ENCODE peak calls at places on chromosomes 12 and 14, in six cellular contexts. Y, U, E, S, P and Z are unnamed samples.
A peak's percentile ranks its signal among the peaks of the same experiment; 100 is the strongest.

GRCh38 chr14:81269100-81269978 is 48.6 kb upstream of the GTF2A1 start:
- DNase-seq in Y (peak; percentile 63), U (peak; percentile 70), P (peak; percentile 79), E (peak; percentile 46), S (peak; percentile 63), Z (peak; percentile 36)

GRCh38 chr12:46101121-46101869 is 110.9 kb upstream of the SCAF11 start:
- DNase-seq in S (peak; percentile 52), P (no peak), E (no peak), U (no peak), Y (no peak), Z (no peak)

GRCh38 chr14:96077983-96078686 is 39.0 kb downstream of the C14orf132 start:
- DNase-seq in E (no peak), Y (no peak), S (no peak), P (peak; percentile 39), U (no peak), Z (no peak)

GRCh38 chr14:61608245-61609142 is 86.8 kb upstream of the HIF1A start:
- DNase-seq in P (peak; percentile 64), S (no peak), U (peak; percentile 71), E (no peak), Y (no peak), Z (peak; percentile 97)

GRCh38 chr14:55500219-55500701 is 59.8 kb upstream of the TBPL2 start:
- DNase-seq in P (no peak), Y (no peak), E (peak; percentile 57), U (peak; percentile 6), S (no peak), Z (no peak)

GRCh38 chr12:68871899-68872298 is 61.1 kb downstream of the CPM start:
- DNase-seq in E (no peak), S (peak; percentile 79), Y (peak; percentile 27), U (peak; percentile 23), P (peak; percentile 47), Z (peak; percentile 3)

GRCh38 chr14:38366374-38366773 is 110.5 kb upstream of the CLEC14A start:
- DNase-seq in P (peak; percentile 46), S (no peak), U (no peak), E (no peak), Y (no peak), Z (no peak)

GRCh38 chr14:43872222-43872621 is 634.9 kb downstream of the FSCB start:
- DNase-seq in S (peak; percentile 79), P (no peak), U (no peak), E (no peak), Y (no peak), Z (no peak)

GRCh38 chr14:93337143-93337753 is 4.4 kb upstream of the BTBD7 start:
- DNase-seq in P (no peak), Y (no peak), E (no peak), S (peak; percentile 72), U (no peak), Z (no peak)

GRCh38 chr14:105445901-105446845 is 26.5 kb downstream of the MTA1 start:
- DNase-seq in Y (no peak), E (no peak), U (no peak), P (no peak), S (no peak), Z (no peak)

GRCh38 chr14:95287176-95287754 is 32.4 kb downstream of the CLMN start:
- DNase-seq in P (no peak), S (no peak), Y (no peak), E (no peak), U (no peak), Z (no peak)

GRCh38 chr12:45655186-45655585 is 74.3 kb upstream of the ARID2 start:
- DNase-seq in S (no peak), Y (no peak), E (peak; percentile 64), P (peak; percentile 26), U (peak; percentile 15), Z (no peak)

GRCh38 chr12:107622005-107622404 is 63.6 kb upstream of the PWP1 start:
- DNase-seq in P (peak; percentile 13), U (peak; percentile 9), Y (no peak), S (peak; percentile 87), E (no peak), Z (no peak)

GRCh38 chr12:106645074-106645421 is 62.2 kb downstream of the RFX4 start:
- DNase-seq in P (peak; percentile 60), U (peak; percentile 93), S (no peak), Y (peak; percentile 53), E (no peak), Z (peak; percentile 88)

GRCh38 chr12:131930510-131930909 is 1.4 kb downstream of the PUS1 start:
- DNase-seq in S (no peak), Y (no peak), P (no peak), U (no peak), E (no peak), Z (no peak)

GRCh38 chr12:15982471-15982870 is 71.3 kb downstream of the DERA start:
- DNase-seq in P (peak; percentile 76), U (no peak), S (no peak), Y (peak; percentile 52), E (no peak), Z (no peak)

GRCh38 chr12:64611430-64612286 is 1.4 kb downstream of the RASSF3 start:
- DNase-seq in Y (no peak), S (peak; percentile 76), E (no peak), U (no peak), P (peak; percentile 33), Z (no peak)

GRCh38 chr12:126727656-126728055 is 1539.3 kb upstream of the TMEM132C start:
- DNase-seq in P (no peak), U (no peak), S (peak; percentile 83), E (no peak), Y (no peak), Z (no peak)

GRCh38 chr12:57133916-57134315 is 5.6 kb downstream of the LRP1 start:
- DNase-seq in U (no peak), P (no peak), Y (no peak), E (no peak), S (peak; percentile 54), Z (no peak)

GRCh38 chr12:57135939-57136338 is 7.7 kb downstream of the LRP1 start:
- DNase-seq in S (peak; percentile 64), Y (no peak), P (peak; percentile 87), U (no peak), E (no peak), Z (no peak)

GRCh38 chr12:57133013-57133569 is 4.8 kb downstream of the LRP1 start:
- DNase-seq in E (no peak), P (peak; percentile 68), U (no peak), Y (no peak), S (peak; percentile 69), Z (no peak)

GRCh38 chr12:57135487-57135886 is 7.2 kb downstream of the LRP1 start:
- DNase-seq in P (peak; percentile 91), S (peak; percentile 77), U (no peak), Y (no peak), E (no peak), Z (no peak)

DNA sequence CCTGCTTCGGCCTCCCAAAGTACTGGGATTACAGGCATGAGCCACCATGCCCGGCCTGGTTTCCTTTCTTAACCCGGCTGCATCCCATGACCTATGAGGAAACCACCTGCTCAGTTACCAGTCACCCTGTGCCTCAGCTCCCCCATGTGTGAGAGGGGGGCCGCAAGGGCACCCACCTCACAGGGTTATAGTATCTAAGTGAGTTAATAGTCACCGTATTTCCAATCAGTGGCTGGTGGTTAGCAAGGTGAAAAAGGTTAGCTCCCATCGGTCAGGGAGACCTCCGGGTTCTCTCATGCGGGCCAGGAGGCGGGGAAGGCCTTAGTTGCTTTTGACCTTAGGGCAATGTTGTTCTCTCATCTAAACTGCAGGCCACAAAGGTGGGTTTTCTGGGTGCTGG is 6.7 kb downstream of the LRP1 start:
- DNase-seq in U (no peak), S (peak; percentile 66), E (no peak), P (no peak), Y (no peak), Z (no peak)
- H3K4me3 ChIP-seq in U (no peak overlapping the region), S (no peak overlapping the region), E (no peak overlapping the region), P (no peak overlapping the region), Y (no peak overlapping the region), Z (no peak overlapping the region)

DNA sequence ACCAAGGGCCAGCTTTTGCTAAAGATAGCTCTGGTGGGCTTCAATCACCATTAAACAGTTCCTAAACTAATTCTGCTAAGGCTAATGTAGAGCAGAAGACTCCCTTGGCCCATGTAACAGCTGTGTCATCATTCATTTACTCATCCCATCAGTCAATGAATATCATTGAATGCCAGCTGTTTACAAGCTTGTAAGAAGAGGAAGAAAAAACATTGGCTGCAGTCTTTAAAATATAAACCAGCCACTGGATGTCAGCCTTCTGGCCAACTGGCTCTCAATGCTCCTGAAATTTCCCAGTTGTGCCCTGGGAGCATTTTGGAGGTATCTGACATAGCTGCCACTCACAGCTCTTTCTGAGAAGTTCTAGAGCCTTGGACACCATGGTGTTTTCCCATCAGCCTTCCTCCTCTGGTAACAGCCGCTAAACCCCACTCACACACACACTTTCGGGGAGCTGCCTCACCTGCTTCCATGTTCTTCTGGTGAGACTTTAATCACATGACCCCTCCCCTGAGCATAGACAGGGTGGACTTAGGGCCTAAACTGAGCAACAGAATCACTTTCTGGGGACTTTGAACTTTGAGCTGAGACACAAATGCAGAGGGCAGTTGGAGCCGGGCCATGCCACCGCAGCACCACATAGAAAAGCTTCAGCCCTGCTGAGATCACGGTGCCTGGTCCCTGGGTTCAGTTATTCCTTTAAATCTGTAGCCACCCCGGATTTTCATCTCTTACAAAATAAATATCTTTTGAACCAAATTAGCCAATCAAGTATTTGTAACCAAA is 18.2 kb upstream of the MAP3K9 start:
- DNase-seq in P (no peak), Y (no peak), S (no peak), U (peak; percentile 41), E (no peak), Z (no peak)
- TF ChIP-seq CTCF in P (no peak), Y (no peak), S (peak; percentile 18), U (no peak), E (no peak), Z (peak; percentile 3)

DNA sequence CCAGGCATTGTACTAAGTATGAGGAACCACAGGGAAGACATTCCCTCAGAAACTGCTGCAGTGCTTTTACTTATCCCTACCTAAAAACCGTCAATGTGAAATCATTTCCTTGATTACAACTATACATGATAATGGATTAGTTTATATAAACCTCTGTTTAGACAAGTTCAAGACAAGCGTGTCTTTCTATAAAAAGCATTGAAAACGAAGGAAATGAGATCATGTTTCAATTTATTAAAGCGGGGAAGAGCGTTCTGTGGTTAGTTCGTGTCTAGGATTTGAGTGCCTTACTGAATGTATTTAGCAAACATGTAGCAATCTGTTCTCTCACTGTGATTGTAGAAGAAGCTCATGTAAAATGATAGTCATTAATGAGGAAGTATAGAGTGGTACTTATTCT is 37.5 kb downstream of the GALC start:
- DNase-seq in E (no peak), P (no peak), Y (no peak), S (no peak), U (no peak), Z (no peak)
- H3K4me3 ChIP-seq in E (no peak overlapping the region), P (no peak overlapping the region), Y (no peak overlapping the region), S (no peak overlapping the region), U (no peak overlapping the region), Z (no peak overlapping the region)

DNA sequence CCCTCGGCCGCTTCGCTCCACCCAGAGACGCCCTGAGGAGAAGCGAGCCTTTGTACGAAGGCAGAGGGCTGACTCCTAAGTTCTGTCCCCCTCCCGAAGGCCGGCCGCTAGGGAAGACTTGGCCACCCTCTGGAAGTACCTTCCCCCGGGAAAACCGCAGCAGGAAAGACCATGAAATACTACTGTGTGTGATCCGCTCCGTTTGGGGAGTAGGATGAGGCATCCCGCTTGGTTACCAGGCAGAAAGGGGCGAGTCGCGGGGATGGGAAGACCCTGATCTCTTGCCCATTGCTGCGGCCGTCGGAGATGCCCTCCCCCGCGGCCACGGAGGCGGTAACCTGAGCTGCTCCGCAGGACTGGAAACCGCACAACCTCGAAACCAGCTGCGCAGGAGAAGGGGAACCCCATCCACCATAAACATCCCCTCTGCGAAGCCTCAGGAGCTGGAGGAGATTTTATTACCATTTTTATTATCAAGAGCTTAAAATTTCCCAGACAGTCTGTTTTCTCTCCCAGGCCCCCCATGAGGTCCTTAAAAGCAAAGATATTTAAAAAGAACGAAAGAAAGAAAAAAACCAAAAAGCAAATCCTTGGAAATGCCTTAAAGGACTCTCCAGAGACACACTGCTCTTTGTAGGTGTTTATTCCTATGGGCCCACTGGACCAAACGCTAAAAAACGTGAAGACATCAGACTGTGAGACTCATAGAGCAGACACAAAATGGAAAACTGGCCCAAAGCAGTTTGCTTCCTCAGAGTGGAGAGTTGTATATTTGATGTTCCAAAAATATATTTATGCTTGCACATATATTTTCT is 965 bp upstream of the NID2 start:
- DNase-seq in P (peak; percentile 74), Y (no peak), S (no peak), U (no peak), E (no peak), Z (no peak)
- TF ChIP-seq CTCF in P (no peak), Y (no peak), S (no peak), U (no peak), E (no peak), Z (no peak)